ENCODE peak calls at places on chromosomes 1 and 21, in five cellular contexts. N is left ventricle myocardium inferior, K is heart right ventricle, Z is Peyer's patch, P is GM23338. M is an unnamed sample.

GRCh38 chr1:3609769-3610157 is 1.5 kb downstream of the MEGF6 start:
- DNase-seq in N (no peak), K (no peak), Z (no peak), P (no peak), M (no peak)

GRCh38 chr1:82845371-82845770 is 1044.6 kb downstream of the ADGRL2 start:
- DNase-seq in N (no peak), K (no peak), Z (no peak), P (no peak), M (no peak)

GRCh38 chr1:109198043-109198695 is 15.5 kb upstream of the SARS1 start:
- DNase-seq in N (no peak), K (peak), Z (no peak), P (no peak), M (peak)

GRCh38 chr1:150619576-150620509 is 9.6 kb downstream of the ENSA start:
- DNase-seq in N (no peak), K (peak), Z (no peak), P (no peak), M (no peak)

GRCh38 chr1:89295187-89295586 is 22.5 kb upstream of the GBP5 start:
- DNase-seq in N (no peak), K (no peak), Z (no peak), P (no peak), M (no peak)

GRCh38 chr1:173267453-173267945 is 60.4 kb upstream of the TNFSF4 start:
- DNase-seq in N (no peak), K (no peak), Z (no peak), P (no peak), M (no peak)

GRCh38 chr1:44831516-44831915 is 11.5 kb downstream of the PTCH2 start:
- DNase-seq in N (no peak), K (no peak), Z (no peak), P (no peak), M (no peak)

GRCh38 chr1:59393211-59394180 is 96.6 kb downstream of the FGGY start:
- DNase-seq in N (peak), K (peak), Z (no peak), P (peak), M (peak)

GRCh38 chr1:13541435-13542215 is 27.8 kb upstream of the LRRC38 start:
- DNase-seq in N (no peak), K (no peak), Z (no peak), P (no peak), M (no peak)

GRCh38 chr1:47752560-47752959 is 244.6 kb downstream of the TRABD2B start:
- DNase-seq in N (no peak), K (no peak), Z (no peak), P (no peak), M (no peak)

GRCh38 chr1:53689223-53689622 is 49.7 kb downstream of the GLIS1 start:
- DNase-seq in N (no peak), K (no peak), Z (no peak), P (no peak), M (no peak)

GRCh38 chr1:2194898-2195673 is 514 bp upstream of the FAAP20 start:
- DNase-seq in N (peak), K (peak), Z (peak), P (peak), M (peak)

GRCh38 chr1:223886516-223886921 is 40.8 kb upstream of the TP53BP2 start:
- DNase-seq in N (no peak), K (no peak), Z (no peak), P (no peak), M (no peak)

GRCh38 chr1:7422966-7423365 is 348.1 kb upstream of the VAMP3 start:
- DNase-seq in N (no peak), K (no peak), Z (peak), P (no peak), M (no peak)

GRCh38 chr1:150456161-150456647 is 31.0 kb upstream of the TARS2 start:
- DNase-seq in N (no peak), K (no peak), Z (no peak), P (no peak), M (no peak)

GRCh38 chr1:218164930-218165686 is 120.0 kb upstream of the RRP15 start:
- DNase-seq in N (peak), K (peak), Z (peak), P (peak), M (no peak)

GRCh38 chr1:93436496-93436895 is 11.4 kb upstream of the FNBP1L start:
- DNase-seq in N (no peak), K (no peak), Z (no peak), P (no peak), M (no peak)

GRCh38 chr1:20137055-20137454 is 2.1 kb upstream of the PLA2G2F start:
- DNase-seq in N (no peak), K (no peak), Z (no peak), P (no peak), M (no peak)

GRCh38 chr1:162736633-162737067 is 53.9 kb upstream of the HSD17B7 start:
- DNase-seq in N (no peak), K (no peak), Z (no peak), P (no peak), M (no peak)

GRCh38 chr21:39051561-39051949 is 131.7 kb downstream of the PSMG1 start:
- DNase-seq in N (no peak), K (no peak), Z (no peak), P (no peak), M (no peak)

GRCh38 chr1:225962440-225962975 is 21.5 kb upstream of the LEFTY2 start:
- DNase-seq in N (peak), K (peak), Z (peak), P (peak), M (no peak)

GRCh38 chr1:207811920-207812720 is 60.3 kb downstream of the CD46 start:
- DNase-seq in N (peak), K (peak), Z (peak), P (peak), M (peak)

GRCh38 chr1:9126511-9126910 is 2.4 kb downstream of the GPR157 start:
- DNase-seq in N (no peak), K (no peak), Z (no peak), P (no peak), M (no peak)

GRCh38 chr1:204225841-204226745 is 12.3 kb upstream of the GOLT1A start:
- DNase-seq in N (no peak), K (no peak), Z (peak), P (no peak), M (no peak)

GRCh38 chr1:184310157-184310819 is 76.5 kb upstream of the C1orf21 start:
- DNase-seq in N (no peak), K (no peak), Z (no peak), P (peak), M (no peak)

GRCh38 chr1:6070450-6070974 is 24.8 kb downstream of the KCNAB2 start:
- DNase-seq in N (no peak), K (no peak), Z (no peak), P (no peak), M (no peak)

GRCh38 chr1:87226341-87226760 is 102.3 kb upstream of the LMO4 start:
- DNase-seq in N (peak), K (peak), Z (peak), P (peak), M (peak)

GRCh38 chr1:218946147-218946546 is 227.5 kb upstream of the LYPLAL1 start:
- DNase-seq in N (no peak), K (no peak), Z (no peak), P (no peak), M (no peak)

GRCh38 chr1:114597949-114598348 is 16.5 kb upstream of the BCAS2 start:
- DNase-seq in N (no peak), K (no peak), Z (no peak), P (no peak), M (no peak)

GRCh38 chr1:147177611-147178370 is 5.5 kb upstream of the PRKAB2 start:
- DNase-seq in N (peak), K (no peak), Z (peak), P (peak), M (peak)

GRCh38 chr1:169692766-169693460 is 18.5 kb downstream of the SELL start:
- DNase-seq in N (no peak), K (no peak), Z (no peak), P (no peak), M (no peak)
- H3K27ac ChIP-seq in N (no peak), K (no peak), Z (peak), P (no peak), M (no peak)

GRCh38 chr1:201138311-201138840 is 11.4 kb upstream of the ASCL5 start:
- DNase-seq in N (no peak), K (no peak), Z (no peak), P (no peak), M (no peak)

GRCh38 chr1:201139306-201139705 is 12.3 kb upstream of the ASCL5 start:
- DNase-seq in N (no peak), K (no peak), Z (no peak), P (no peak), M (no peak)

GRCh38 chr1:201136696-201137392 is 9.9 kb upstream of the ASCL5 start:
- DNase-seq in N (no peak), K (no peak), Z (peak), P (no peak), M (no peak)

GRCh38 chr1:201139756-201140155 is 12.8 kb upstream of the ASCL5 start:
- DNase-seq in N (no peak), K (no peak), Z (no peak), P (no peak), M (no peak)

GRCh38 chr1:201137579-201138310 is 10.8 kb upstream of the ASCL5 start:
- DNase-seq in N (peak), K (peak), Z (no peak), P (no peak), M (peak)
- H3K27ac ChIP-seq in N (peak), K (no peak), Z (no peak), P (no peak), M (peak)

GRCh38 chr1:201955009-201955749 is at the start of gene TIMM17A:
- DNase-seq in N (peak), K (peak), Z (peak), P (peak), M (peak)
- H3K27ac ChIP-seq in N (peak), K (peak), Z (peak), P (peak), M (peak)

GRCh38 chr21:43881283-43881682 is 16.3 kb downstream of the AGPAT3 start:
- DNase-seq in N (no peak), K (no peak), Z (peak), P (no peak), M (no peak)
- H3K27ac ChIP-seq in N (no peak), K (no peak), Z (no peak), P (no peak), M (no peak)

DNA sequence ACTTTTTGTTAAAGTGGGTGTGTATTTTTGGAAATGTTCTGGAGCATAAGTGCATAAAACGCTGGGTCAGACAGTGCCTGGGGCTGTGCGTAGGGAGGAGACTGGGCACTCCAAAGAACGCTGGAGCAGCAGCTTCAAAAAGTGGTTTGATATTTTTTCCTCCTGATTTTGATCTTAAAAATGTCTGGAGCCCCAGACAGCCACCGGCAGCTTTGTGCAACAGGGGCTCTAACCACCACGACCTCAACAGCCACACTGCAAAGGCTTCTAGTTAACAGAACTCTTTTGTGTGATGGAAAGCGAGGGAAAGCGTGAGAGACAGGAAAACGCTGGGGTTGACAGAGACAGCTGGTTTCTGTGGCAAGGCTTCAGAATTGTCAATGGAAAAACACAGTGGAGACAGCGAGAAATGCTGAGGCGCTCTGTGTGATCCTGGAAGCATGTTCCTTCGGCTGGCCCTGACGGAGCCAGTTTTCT is 363.4 kb upstream of the CAMK1G start:
- DNase-seq in N (no peak), K (peak), Z (no peak), P (no peak), M (no peak)
- H3K27ac ChIP-seq in N (peak), K (no peak), Z (no peak), P (no peak), M (no peak)

GRCh38 chr1:229225331-229225782 is 45.6 kb upstream of the RAB4A start:
- DNase-seq in N (no peak), K (no peak), Z (peak), P (no peak), M (no peak)

GRCh38 chr1:229221106-229222019 is 49.5 kb upstream of the RAB4A start:
- DNase-seq in N (no peak), K (no peak), Z (peak), P (no peak), M (no peak)

GRCh38 chr1:229224308-229224707 is 46.6 kb upstream of the RAB4A start:
- DNase-seq in N (no peak), K (no peak), Z (no peak), P (no peak), M (no peak)

GRCh38 chr1:229222081-229222480 is 48.8 kb upstream of the RAB4A start:
- DNase-seq in N (no peak), K (no peak), Z (no peak), P (no peak), M (no peak)

GRCh38 chr1:229223498-229223897 is 47.4 kb upstream of the RAB4A start:
- DNase-seq in N (no peak), K (no peak), Z (no peak), P (no peak), M (no peak)
- H3K27ac ChIP-seq in N (peak), K (peak), Z (no peak), P (no peak), M (no peak)